ENCODE peak calls at places on chromosomes 2 and 18, in four cellular contexts. One of them, this sample, is unnamed.

GRCh38 chr2:101106453-101107181 is 44.6 kb downstream of the TBC1D8 start:
- DNase-seq in fibroblast of lung: peak
- DNase-seq in pancreas: no peak
- DNase-seq in heart left ventricle: no peak
- DNase-seq in this sample: no peak

GRCh38 chr18:54957295-54957694 is 2.0 kb downstream of the CCDC68 start:
- DNase-seq in fibroblast of lung: peak
- DNase-seq in pancreas: no peak
- DNase-seq in heart left ventricle: no peak
- DNase-seq in this sample: no peak

GRCh38 chr2:68889500-68889899 is 18.3 kb upstream of the BMP10 start:
- DNase-seq in fibroblast of lung: peak
- DNase-seq in pancreas: no peak
- DNase-seq in heart left ventricle: no peak
- DNase-seq in this sample: no peak

GRCh38 chr2:105287692-105288091 is 41.8 kb downstream of the TGFBRAP1 start:
- DNase-seq in fibroblast of lung: peak
- DNase-seq in pancreas: no peak
- DNase-seq in heart left ventricle: no peak
- DNase-seq in this sample: no peak

GRCh38 chr2:129820908-129821307 is 158.6 kb upstream of the RAB6C start:
- DNase-seq in fibroblast of lung: no peak
- DNase-seq in pancreas: no peak
- DNase-seq in heart left ventricle: no peak
- DNase-seq in this sample: no peak

GRCh38 chr2:151575338-151575737 is 158.9 kb downstream of the NEB start:
- DNase-seq in fibroblast of lung: no peak
- DNase-seq in pancreas: no peak
- DNase-seq in heart left ventricle: no peak
- DNase-seq in this sample: no peak

GRCh38 chr2:3461781-3462492 is 57.4 kb downstream of the ADI1 start:
- DNase-seq in fibroblast of lung: peak
- DNase-seq in pancreas: peak
- DNase-seq in heart left ventricle: no peak
- DNase-seq in this sample: no peak

GRCh38 chr2:11616097-11616687 is 53.8 kb downstream of the NTSR2 start:
- DNase-seq in fibroblast of lung: no peak
- DNase-seq in pancreas: no peak
- DNase-seq in heart left ventricle: no peak
- DNase-seq in this sample: no peak

GRCh38 chr2:105977212-105977611 is 216.9 kb downstream of the UXS1 start:
- DNase-seq in fibroblast of lung: peak
- DNase-seq in pancreas: no peak
- DNase-seq in heart left ventricle: no peak
- DNase-seq in this sample: peak

GRCh38 chr2:165847001-165847400 is 53.0 kb upstream of the GALNT3 start:
- DNase-seq in fibroblast of lung: no peak
- DNase-seq in pancreas: no peak
- DNase-seq in heart left ventricle: no peak
- DNase-seq in this sample: no peak

DNA sequence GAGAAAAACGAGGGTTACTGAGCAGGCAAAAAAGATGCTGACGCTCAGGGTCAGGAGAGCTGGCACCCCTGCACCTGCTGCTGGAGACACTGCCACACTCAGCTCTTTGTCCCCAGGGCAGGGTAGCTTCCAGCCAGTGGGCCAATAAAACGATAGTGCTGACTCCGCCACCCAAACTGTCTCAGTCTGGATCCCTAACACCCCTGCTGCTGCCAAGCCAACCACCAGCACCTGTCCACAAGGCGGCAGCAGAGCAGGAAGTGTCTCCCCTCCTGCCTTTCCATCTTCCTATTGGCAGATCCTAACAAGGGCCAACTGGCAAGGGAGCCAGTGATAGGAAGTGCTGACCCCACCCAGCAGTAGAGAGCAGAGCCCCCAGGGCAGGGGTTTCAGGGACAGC is 531.5 kb upstream of the SALL3 start:
- DNase-seq in fibroblast of lung: no peak
- DNase-seq in pancreas: no peak
- DNase-seq in heart left ventricle: no peak
- DNase-seq in this sample: no peak
- TF ChIP-seq CTCF in fibroblast of lung: no peak
- TF ChIP-seq CTCF in pancreas: no peak
- TF ChIP-seq CTCF in heart left ventricle: no peak
- TF ChIP-seq CTCF in this sample: no peak

GRCh38 chr2:182521453-182522427 is 94.9 kb upstream of the PDE1A start:
- DNase-seq in fibroblast of lung: no peak
- DNase-seq in pancreas: no peak
- DNase-seq in heart left ventricle: no peak
- DNase-seq in this sample: no peak

GRCh38 chr2:182522930-182523541 is 96.2 kb upstream of the PDE1A start:
- DNase-seq in fibroblast of lung: peak
- DNase-seq in pancreas: no peak
- DNase-seq in heart left ventricle: no peak
- DNase-seq in this sample: no peak

DNA sequence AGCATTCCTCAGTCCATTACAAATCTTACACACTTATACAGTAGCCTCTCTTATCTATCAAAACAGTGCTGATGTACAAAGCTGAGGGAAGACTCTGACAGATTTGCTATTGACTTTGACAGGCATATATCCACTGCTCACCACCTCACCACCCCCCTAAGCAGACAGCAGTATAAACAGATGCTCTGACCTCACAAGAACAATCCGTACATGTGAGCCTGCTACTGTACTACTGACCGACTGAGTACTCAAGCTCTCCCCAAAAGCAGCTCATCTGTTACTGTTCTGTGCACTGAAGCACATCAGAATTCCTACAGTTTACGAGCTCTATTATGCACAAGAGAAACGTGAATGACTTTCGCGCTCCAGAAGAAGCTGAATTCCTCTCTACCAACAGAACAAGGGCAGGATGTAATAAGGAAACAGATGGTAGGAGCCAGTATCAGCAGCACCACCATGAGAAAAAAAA is 95.6 kb upstream of the PDE1A start:
- DNase-seq in fibroblast of lung: no peak
- DNase-seq in pancreas: no peak
- DNase-seq in heart left ventricle: no peak
- DNase-seq in this sample: no peak
- H3K4me3 ChIP-seq in fibroblast of lung: no peak
- H3K4me3 ChIP-seq in pancreas: no peak
- H3K4me3 ChIP-seq in heart left ventricle: no peak
- H3K4me3 ChIP-seq in this sample: no peak

GRCh38 chr2:231674587-231675334 is 33.6 kb upstream of the PTMA start:
- DNase-seq in fibroblast of lung: peak
- DNase-seq in pancreas: peak
- DNase-seq in heart left ventricle: peak
- DNase-seq in this sample: no peak

GRCh38 chr2:231673348-231673770 is 35.0 kb upstream of the PTMA start:
- DNase-seq in fibroblast of lung: peak
- DNase-seq in pancreas: no peak
- DNase-seq in heart left ventricle: peak
- DNase-seq in this sample: no peak

GRCh38 chr2:231670892-231671616 is 37.3 kb upstream of the PTMA start:
- DNase-seq in fibroblast of lung: no peak
- DNase-seq in pancreas: no peak
- DNase-seq in heart left ventricle: no peak
- DNase-seq in this sample: no peak

GRCh38 chr2:231671617-231672350 is 36.5 kb upstream of the PTMA start:
- DNase-seq in fibroblast of lung: no peak
- DNase-seq in pancreas: no peak
- DNase-seq in heart left ventricle: no peak
- DNase-seq in this sample: no peak

DNA sequence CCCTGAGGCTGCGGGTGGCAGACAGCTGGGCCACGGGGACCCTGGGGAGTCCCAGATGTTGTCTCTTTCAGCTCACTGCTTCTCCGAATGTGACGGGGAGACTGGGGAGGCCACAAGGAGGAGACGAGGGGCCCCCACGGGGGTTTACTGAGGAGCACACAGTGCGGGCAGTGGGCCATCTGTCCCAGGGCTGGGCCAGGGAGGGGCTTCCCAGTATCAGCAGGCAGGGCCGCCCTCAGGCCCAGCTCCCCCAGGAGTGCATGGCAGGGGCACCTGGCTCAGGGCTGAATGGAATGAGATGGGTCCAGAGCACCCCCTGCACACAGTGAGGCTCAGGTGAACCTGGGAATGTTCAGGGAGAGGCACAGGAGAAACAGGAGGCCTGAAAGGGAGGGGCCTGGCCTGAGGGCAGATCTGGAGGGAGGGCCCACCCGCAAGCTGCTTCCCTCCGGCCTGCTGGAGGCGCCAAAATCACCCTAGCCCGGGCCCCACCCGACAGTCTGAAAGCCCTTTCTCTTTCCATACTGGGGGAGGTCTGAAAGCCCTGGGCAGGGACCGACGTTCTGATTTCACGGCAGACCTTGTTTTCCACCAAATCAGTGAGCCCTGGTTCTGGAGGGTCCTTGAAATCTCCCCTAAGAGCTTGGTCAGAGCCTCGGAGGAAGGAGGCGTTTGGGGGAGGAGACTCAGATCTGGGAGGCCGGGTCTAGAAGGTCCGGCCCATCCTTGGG is 35.5 kb upstream of the PTMA start:
- DNase-seq in fibroblast of lung: peak
- DNase-seq in pancreas: no peak
- DNase-seq in heart left ventricle: peak
- DNase-seq in this sample: no peak
- TF ChIP-seq CTCF in fibroblast of lung: peak
- TF ChIP-seq CTCF in pancreas: no peak
- TF ChIP-seq CTCF in heart left ventricle: peak
- TF ChIP-seq CTCF in this sample: peak

DNA sequence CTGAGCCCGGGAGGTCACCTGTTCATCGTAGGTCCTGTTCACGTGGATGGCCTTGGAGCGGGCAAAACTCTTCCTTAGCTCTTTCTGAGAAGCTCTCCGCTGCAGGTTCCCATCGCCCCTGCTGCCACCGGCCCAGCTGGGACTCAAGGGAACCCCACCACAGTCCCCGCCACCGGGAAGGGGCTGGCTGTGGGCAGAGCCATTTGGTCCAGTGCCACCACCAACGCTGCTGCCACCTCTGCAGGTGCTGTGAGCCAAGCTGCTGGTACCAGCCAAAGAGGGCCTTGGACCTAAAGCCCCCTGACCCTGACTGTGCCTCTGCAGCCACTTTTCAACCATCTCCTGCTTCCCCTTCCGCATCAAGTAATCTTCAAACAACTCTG is 586 bp downstream of the PDE11A start:
- DNase-seq in fibroblast of lung: no peak
- DNase-seq in pancreas: peak
- DNase-seq in heart left ventricle: no peak
- DNase-seq in this sample: no peak
- H3K4me3 ChIP-seq in fibroblast of lung: no peak
- H3K4me3 ChIP-seq in pancreas: peak
- H3K4me3 ChIP-seq in heart left ventricle: peak
- H3K4me3 ChIP-seq in this sample: no peak

GRCh38 chr2:26740890-26741302 is 23.2 kb upstream of the SLC35F6 start:
- DNase-seq in fibroblast of lung: peak
- DNase-seq in pancreas: no peak
- DNase-seq in heart left ventricle: no peak
- DNase-seq in this sample: no peak
- TF ChIP-seq CTCF in fibroblast of lung: peak
- TF ChIP-seq CTCF in pancreas: no peak
- TF ChIP-seq CTCF in heart left ventricle: no peak
- TF ChIP-seq CTCF in this sample: no peak

GRCh38 chr2:168355110-168355509 is 101.0 kb upstream of the CERS6 start:
- DNase-seq in fibroblast of lung: no peak
- DNase-seq in pancreas: no peak
- DNase-seq in heart left ventricle: no peak
- DNase-seq in this sample: no peak
- H3K4me3 ChIP-seq in fibroblast of lung: no peak
- H3K4me3 ChIP-seq in pancreas: no peak
- H3K4me3 ChIP-seq in heart left ventricle: no peak
- H3K4me3 ChIP-seq in this sample: no peak

DNA sequence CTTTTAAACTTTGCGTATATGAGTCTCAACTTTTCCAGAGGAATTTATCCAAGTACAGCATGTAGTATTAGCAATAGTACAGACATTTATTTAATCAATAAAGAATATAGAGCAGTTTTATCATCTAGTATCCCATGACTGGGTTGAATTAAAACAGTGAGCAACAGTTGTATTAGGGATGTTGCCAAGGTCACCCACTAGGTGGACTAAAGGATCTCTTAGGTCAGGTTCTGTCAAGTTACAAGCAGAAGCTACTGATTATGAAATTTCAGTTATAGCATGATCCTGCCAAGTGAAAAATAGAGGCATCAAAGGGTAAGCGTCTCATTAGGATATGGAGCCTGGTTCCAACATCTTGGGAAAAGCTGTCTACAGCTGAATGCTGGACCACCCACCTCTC is 52.1 kb upstream of the LAPTM4A start:
- DNase-seq in fibroblast of lung: no peak
- DNase-seq in pancreas: no peak
- DNase-seq in heart left ventricle: no peak
- DNase-seq in this sample: no peak
- TF ChIP-seq CTCF in fibroblast of lung: peak
- TF ChIP-seq CTCF in pancreas: no peak
- TF ChIP-seq CTCF in heart left ventricle: no peak
- TF ChIP-seq CTCF in this sample: peak

GRCh38 chr2:240347949-240348500 is 87.4 kb upstream of the GPC1 start:
- DNase-seq in fibroblast of lung: no peak
- DNase-seq in pancreas: no peak
- DNase-seq in heart left ventricle: no peak
- DNase-seq in this sample: no peak
- H3K4me3 ChIP-seq in fibroblast of lung: no peak
- H3K4me3 ChIP-seq in pancreas: no peak
- H3K4me3 ChIP-seq in heart left ventricle: no peak
- H3K4me3 ChIP-seq in this sample: no peak

GRCh38 chr2:127024769-127025356 is 82.1 kb downstream of the BIN1 start:
- DNase-seq in fibroblast of lung: no peak
- DNase-seq in pancreas: peak
- DNase-seq in heart left ventricle: no peak
- DNase-seq in this sample: no peak
- TF ChIP-seq CTCF in fibroblast of lung: peak
- TF ChIP-seq CTCF in pancreas: no peak
- TF ChIP-seq CTCF in heart left ventricle: no peak
- TF ChIP-seq CTCF in this sample: peak